ENCODE peak calls at places on chromosomes 12 and 14, in five cellular contexts. Q is CD8-positive, alpha-beta memory T cell; M is adrenal gland; X is A549; J is neuronal stem cell. O is an unnamed sample.
A peak's percentile ranks its signal among the peaks of the same experiment; 100 is the strongest.

GRCh38 chr12:67453181-67453580 is 184.0 kb downstream of the CAND1 start:
- DNase-seq in Q (no peak), M (no peak), X (no peak), J (no peak), O (no peak)

GRCh38 chr14:75811862-75812505 is 150.9 kb downstream of the TTLL5 start:
- DNase-seq in Q (no peak), M (no peak), X (no peak), J (no peak), O (no peak)

GRCh38 chr12:27524839-27525238 is 833 bp downstream of the PPFIBP1 start:
- DNase-seq in Q (no peak), M (no peak), X (peak; percentile 23), J (no peak), O (no peak)

GRCh38 chr12:68876471-68876870 is 56.5 kb downstream of the CPM start:
- DNase-seq in Q (no peak), M (no peak), X (no peak), J (no peak), O (no peak)

GRCh38 chr12:94326234-94326633 is 133.4 kb downstream of the CEP83 start:
- DNase-seq in Q (no peak), M (no peak), X (no peak), J (no peak), O (no peak)

GRCh38 chr12:32671930-32672785 is 6.9 kb upstream of the DNM1L start:
- DNase-seq in Q (no peak), M (peak; percentile 49), X (peak; percentile 61), J (peak; percentile 24), O (peak; percentile 90)

GRCh38 chr14:63524537-63525155 is 18.5 kb downstream of the PPP2R5E start:
- DNase-seq in Q (peak; percentile 25), M (no peak), X (no peak), J (no peak), O (no peak)

GRCh38 chr14:56452989-56453388 is 126.6 kb upstream of the TMEM260 start:
- DNase-seq in Q (no peak), M (no peak), X (no peak), J (no peak), O (no peak)

GRCh38 chr12:106213721-106214121 is 34.1 kb downstream of the CKAP4 start:
- DNase-seq in Q (no peak), M (no peak), X (no peak), J (no peak), O (no peak)

GRCh38 chr14:19974844-19975243 is 547 bp upstream of the OR4K15 start:
- DNase-seq in Q (no peak), M (no peak), X (no peak), J (no peak), O (no peak)

GRCh38 chr12:130126023-130126432 is 36.2 kb upstream of the FZD10 start:
- DNase-seq in Q (no peak), M (no peak), X (peak; percentile 33), J (no peak), O (no peak)

GRCh38 chr14:55754871-55755270 is 174.9 kb downstream of the KTN1 start:
- DNase-seq in Q (no peak), M (no peak), X (no peak), J (no peak), O (no peak)

GRCh38 chr14:93012516-93013367 is 89.8 kb downstream of the CHGA start:
- DNase-seq in Q (no peak), M (no peak), X (no peak), J (no peak), O (no peak)

GRCh38 chr14:35254736-35255135 is 37.4 kb upstream of the PSMA6 start:
- DNase-seq in Q (no peak), M (no peak), X (no peak), J (no peak), O (no peak)

GRCh38 chr12:89740943-89741342 is 32.3 kb upstream of the ATP2B1 start:
- DNase-seq in Q (no peak), M (no peak), X (no peak), J (no peak), O (no peak)

GRCh38 chr12:52310622-52311281 is 10.4 kb downstream of the KRT83 start:
- DNase-seq in Q (no peak), M (no peak), X (no peak), J (no peak), O (no peak)

GRCh38 chr12:112107728-112108447 is 695 bp downstream of the NAA25 start:
- DNase-seq in Q (no peak), M (peak; percentile 35), X (peak; percentile 31), J (no peak), O (no peak)

GRCh38 chr12:27821259-27821973 is 41.4 kb upstream of the MANSC4 start:
- DNase-seq in Q (peak; percentile 11), M (peak; percentile 38), X (peak; percentile 79), J (peak; percentile 57), O (peak; percentile 60)

GRCh38 chr14:81105378-81105777 is 115.4 kb downstream of the GTF2A1 start:
- DNase-seq in Q (no peak), M (no peak), X (no peak), J (no peak), O (no peak)

GRCh38 chr14:36214476-36215216 is 38.1 kb upstream of the PTCSC3 start:
- DNase-seq in Q (no peak), M (no peak), X (no peak), J (no peak), O (no peak)

GRCh38 chr12:113659416-113659815 is 187.7 kb upstream of the LHX5 start:
- DNase-seq in Q (no peak), M (no peak), X (no peak), J (no peak), O (no peak)

GRCh38 chr12:132310181-132311040 is 19.0 kb downstream of the GALNT9 start:
- DNase-seq in Q (no peak), M (no peak), X (no peak), J (no peak), O (no peak)
- H3K9me3 ChIP-seq in Q (no peaks in the 10 kb centered on the region), M (no peaks in the 10 kb centered on the region), X (peaks cover 7% of the 10 kb centered on the region), J (peaks cover 5% of the 10 kb centered on the region), O (no peaks in the 10 kb centered on the region)

GRCh38 chr12:2337031-2338010 is 284.5 kb downstream of the CACNA1C start:
- DNase-seq in Q (no peak), M (no peak), X (no peak), J (no peak), O (no peak)

GRCh38 chr12:2335517-2335916 is 282.7 kb downstream of the CACNA1C start:
- DNase-seq in Q (no peak), M (no peak), X (no peak), J (no peak), O (no peak)

GRCh38 chr12:2335109-2335508 is 282.3 kb downstream of the CACNA1C start:
- DNase-seq in Q (no peak), M (no peak), X (no peak), J (no peak), O (no peak)

GRCh38 chr12:2334291-2335088 is 281.7 kb downstream of the CACNA1C start:
- DNase-seq in Q (no peak), M (no peak), X (no peak), J (no peak), O (no peak)

DNA sequence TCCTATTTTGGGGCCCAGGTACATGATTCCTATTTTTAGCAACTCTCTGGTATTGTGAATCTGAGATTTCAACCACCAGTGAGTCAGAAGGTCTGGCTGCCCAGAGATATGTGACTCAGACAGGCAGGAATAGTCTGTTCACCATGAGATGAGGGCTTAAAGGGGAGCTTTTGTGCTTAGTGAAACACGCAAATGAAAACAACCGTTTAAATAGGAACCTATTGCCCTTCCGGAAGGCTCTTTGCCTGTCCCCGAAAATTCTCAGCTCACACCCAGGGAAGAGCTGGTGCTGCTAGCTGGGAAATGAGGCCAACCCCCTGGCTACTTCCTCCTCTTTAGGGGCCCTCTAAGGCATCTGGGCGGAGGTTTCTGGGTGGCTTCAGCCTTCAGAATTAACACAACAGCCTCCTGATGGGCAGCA is 283.6 kb downstream of the CACNA1C start:
- DNase-seq in Q (no peak), M (peak; percentile 71), X (no peak), J (no peak), O (no peak)
- H3K4me3 ChIP-seq in Q (no peak overlapping the region), M (no peak overlapping the region), X (no peak overlapping the region), J (no peak overlapping the region), O (no peak overlapping the region)

GRCh38 chr12:123602651-123603195 is 824 bp downstream of the DDX55 start:
- DNase-seq in Q (no peak), M (no peak), X (no peak), J (no peak), O (no peak)
- H3K27ac ChIP-seq in Q (peak overlapping the region; percentile 86), M (peak overlapping the region; percentile 96), X (peak overlapping the region; percentile 98), J (no peak overlapping the region), O (no peak overlapping the region)

DNA sequence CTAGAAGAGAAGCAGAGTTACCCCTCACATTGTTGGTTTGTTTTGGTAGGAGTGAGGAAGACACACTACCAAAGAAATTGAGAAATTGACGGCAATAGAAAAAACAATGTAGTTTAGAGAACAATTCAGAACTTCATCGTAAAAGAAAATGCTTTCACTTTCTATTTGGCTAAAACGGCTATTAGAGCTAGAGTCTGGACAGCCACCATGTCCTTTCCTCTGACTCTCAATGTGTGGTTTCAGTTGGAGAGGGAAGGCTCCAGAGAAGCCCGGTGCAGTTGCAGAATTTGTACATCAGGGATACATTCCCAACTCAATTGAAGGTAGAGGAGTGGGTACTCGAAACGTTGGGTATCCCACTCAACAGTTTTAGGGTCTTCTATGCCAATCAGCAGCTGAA is 535.3 kb downstream of the GALC start:
- DNase-seq in Q (no peak), M (no peak), X (no peak), J (no peak), O (no peak)
- H3K9me3 ChIP-seq in Q (no peaks in the 10 kb centered on the region), M (no peaks in the 10 kb centered on the region), X (no peaks in the 10 kb centered on the region), J (no peaks in the 10 kb centered on the region), O (no peaks in the 10 kb centered on the region)

GRCh38 chr12:992647-993046 is 1.6 kb downstream of the ERC1 start:
- DNase-seq in Q (no peak), M (no peak), X (no peak), J (no peak), O (no peak)
- H3K4me3 ChIP-seq in Q (peak overlapping the region; percentile 52), M (no peak overlapping the region), X (no peak overlapping the region), J (no peak overlapping the region), O (peak overlapping the region; percentile 89)

O was measured in SK-N-MC.